ENCODE peak calls at places on chromosomes 5 and 9, in eight cellular contexts. D is substantia nigra, J is fibroblast of the conjunctiva, G is AG09319, N is H7, T is memory B cell, U is Kasumi-1, P is brain microvascular endothelial cell. E is an unnamed sample.

GRCh38 chr9:34376596-34377401 is at the start of gene MYORG:
- DNase-seq in D (peak), J (peak), G (peak), N (peak), T (peak), U (peak), P (peak), E (peak)

GRCh38 chr5:88374391-88374790 is 105.7 kb upstream of the TMEM161B start:
- DNase-seq in D (no peak), J (no peak), G (no peak), N (no peak), T (no peak), U (peak), P (no peak), E (no peak)

GRCh38 chr5:40223884-40224402 is 455.8 kb upstream of the PTGER4 start:
- DNase-seq in D (no peak), J (peak), G (no peak), N (no peak), T (no peak), U (no peak), P (peak), E (no peak)

GRCh38 chr9:114112778-114113585 is 13.9 kb upstream of the KIF12 start:
- DNase-seq in D (peak), J (peak), G (peak), N (peak), T (no peak), U (no peak), P (peak), E (no peak)

GRCh38 chr5:149217096-149217801 is 54.4 kb upstream of the AFAP1L1 start:
- DNase-seq in D (peak), J (no peak), G (no peak), N (no peak), T (no peak), U (no peak), P (no peak), E (no peak)

GRCh38 chr5:157540707-157541451 is 34.7 kb downstream of the ADAM19 start:
- DNase-seq in D (peak), J (no peak), G (no peak), N (no peak), T (peak), U (no peak), P (peak), E (peak)

GRCh38 chr5:173448856-173449255 is 120.6 kb upstream of the STC2 start:
- DNase-seq in D (no peak), J (no peak), G (no peak), N (no peak), T (no peak), U (no peak), P (no peak), E (no peak)

GRCh38 chr5:97528941-97529340 is 345.9 kb upstream of the RIOK2 start:
- DNase-seq in D (no peak), J (peak), G (peak), N (no peak), T (no peak), U (no peak), P (peak), E (no peak)

GRCh38 chr9:14766299-14766698 is 43.8 kb upstream of the CER1 start:
- DNase-seq in D (no peak), J (no peak), G (peak), N (no peak), T (no peak), U (no peak), P (no peak), E (no peak)

GRCh38 chr9:130112244-130113151 is 58.8 kb downstream of the GPR107 start:
- DNase-seq in D (no peak), J (no peak), G (no peak), N (no peak), T (no peak), U (no peak), P (peak), E (no peak)

GRCh38 chr5:17088051-17088450 is 129.4 kb upstream of the BASP1 start:
- DNase-seq in D (no peak), J (no peak), G (no peak), N (no peak), T (no peak), U (no peak), P (no peak), E (no peak)

GRCh38 chr5:125408582-125409069 is 662.2 kb upstream of the ZNF608 start:
- DNase-seq in D (no peak), J (peak), G (peak), N (no peak), T (no peak), U (no peak), P (peak), E (no peak)

GRCh38 chr5:79772651-79773050 is 83.0 kb downstream of the CMYA5 start:
- DNase-seq in D (no peak), J (no peak), G (no peak), N (no peak), T (no peak), U (no peak), P (no peak), E (no peak)

GRCh38 chr5:116265506-116265905 is 180.7 kb downstream of the COMMD10 start:
- DNase-seq in D (no peak), J (no peak), G (no peak), N (no peak), T (no peak), U (no peak), P (no peak), E (no peak)

GRCh38 chr9:125137200-125137599 is 6.1 kb downstream of the SCAI start:
- DNase-seq in D (no peak), J (peak), G (peak), N (no peak), T (no peak), U (no peak), P (no peak), E (no peak)

GRCh38 chr9:115640887-115641286 is 512.7 kb upstream of the PAPPA start:
- DNase-seq in D (no peak), J (peak), G (no peak), N (no peak), T (no peak), U (no peak), P (peak), E (no peak)

GRCh38 chr5:162289489-162289888 is 221.9 kb downstream of the GABRG2 start:
- DNase-seq in D (no peak), J (no peak), G (no peak), N (no peak), T (no peak), U (peak), P (no peak), E (no peak)

GRCh38 chr5:103424453-103425205 is 138.0 kb downstream of the NUDT12 start:
- DNase-seq in D (no peak), J (peak), G (no peak), N (no peak), T (no peak), U (no peak), P (peak), E (no peak)

GRCh38 chr9:74570879-74571512 is 73.9 kb downstream of the RORB start:
- DNase-seq in D (peak), J (peak), G (no peak), N (no peak), T (no peak), U (peak), P (peak), E (no peak)

GRCh38 chr9:88971131-88971960 is 19.9 kb upstream of the S1PR3 start:
- DNase-seq in D (no peak), J (no peak), G (no peak), N (peak), T (no peak), U (no peak), P (no peak), E (no peak)

GRCh38 chr9:121651014-121651294 is 480 bp upstream of the DAB2IP start:
- DNase-seq in D (no peak), J (no peak), G (no peak), N (no peak), T (no peak), U (no peak), P (no peak), E (no peak)

GRCh38 chr5:159533197-159533596 is 202.9 kb upstream of the IL12B start:
- DNase-seq in D (no peak), J (peak), G (no peak), N (no peak), T (no peak), U (no peak), P (peak), E (no peak)

GRCh38 chr5:90201923-90202322 is 207.6 kb downstream of the CETN3 start:
- DNase-seq in D (no peak), J (peak), G (no peak), N (no peak), T (no peak), U (no peak), P (peak), E (no peak)

GRCh38 chr5:63249960-63250359 is 671.3 kb downstream of the LRRC70 start:
- DNase-seq in D (no peak), J (no peak), G (no peak), N (no peak), T (no peak), U (no peak), P (no peak), E (no peak)

GRCh38 chr5:39198080-39198479 is 21.3 kb downstream of the FYB1 start:
- DNase-seq in D (no peak), J (no peak), G (no peak), N (no peak), T (no peak), U (no peak), P (peak), E (no peak)

GRCh38 chr5:150781706-150782614 is 3.4 kb downstream of the SMIM3 start:
- DNase-seq in D (peak), J (peak), G (peak), N (no peak), T (no peak), U (no peak), P (peak), E (no peak)

GRCh38 chr5:134174841-134175839 is 1.6 kb downstream of the SKP1 start:
- DNase-seq in D (no peak), J (peak), G (no peak), N (peak), T (no peak), U (peak), P (peak), E (no peak)

GRCh38 chr9:33867747-33868429 is 50.9 kb downstream of the UBE2R2 start:
- DNase-seq in D (no peak), J (peak), G (peak), N (no peak), T (no peak), U (no peak), P (no peak), E (no peak)

GRCh38 chr5:33892419-33893151 is 795 bp upstream of the ADAMTS12 start:
- DNase-seq in D (no peak), J (peak), G (peak), N (peak), T (no peak), U (no peak), P (peak), E (no peak)

GRCh38 chr5:14202462-14202861 is 59.3 kb downstream of the TRIO start:
- DNase-seq in D (no peak), J (no peak), G (no peak), N (no peak), T (no peak), U (peak), P (peak), E (no peak)

GRCh38 chr5:114789773-114790402 is 379.8 kb downstream of the TRIM36 start:
- DNase-seq in D (no peak), J (peak), G (no peak), N (peak), T (no peak), U (peak), P (no peak), E (no peak)

GRCh38 chr5:10604975-10605374 is 41.1 kb downstream of the ANKRD33B start:
- DNase-seq in D (no peak), J (no peak), G (no peak), N (peak), T (no peak), U (no peak), P (no peak), E (no peak)

GRCh38 chr5:113789769-113790168 is 276.3 kb downstream of the YTHDC2 start:
- DNase-seq in D (no peak), J (no peak), G (no peak), N (no peak), T (no peak), U (no peak), P (no peak), E (no peak)

GRCh38 chr9:98087420-98088354 is 31.2 kb downstream of the NANS start:
- DNase-seq in D (peak), J (peak), G (no peak), N (peak), T (peak), U (no peak), P (peak), E (no peak)

GRCh38 chr9:92538541-92538940 is 2.8 kb upstream of the ECM2 start:
- DNase-seq in D (no peak), J (no peak), G (peak), N (no peak), T (no peak), U (no peak), P (peak), E (no peak)

GRCh38 chr9:15104826-15105420 is 194.7 kb upstream of the FREM1 start:
- DNase-seq in D (peak), J (peak), G (no peak), N (peak), T (peak), U (peak), P (peak), E (peak)

GRCh38 chr5:130138406-130139060 is 234.3 kb downstream of the CHSY3 start:
- DNase-seq in D (no peak), J (peak), G (no peak), N (no peak), T (no peak), U (no peak), P (peak), E (no peak)